ENCODE peak calls at places on chromosome 7, in five cellular contexts. D is HS-5, Z is NCI-H1417, F is AG08395, C is mammary epithelial cell. H is an unnamed sample.

GRCh38 chr7:33883566-33883965 is 21.8 kb upstream of the BMPER start:
- DNase-seq in D (no peak), Z (no peak), F (no peak), C (no peak), H (no peak)

GRCh38 chr7:128020161-128020560 is 11.1 kb downstream of the LRRC4 start:
- DNase-seq in D (no peak), Z (no peak), F (no peak), C (no peak), H (no peak)

GRCh38 chr7:818031-818699 is 14.1 kb upstream of the SUN1 start:
- DNase-seq in D (peak), Z (peak), F (peak), C (peak), H (no peak)

GRCh38 chr7:134470864-134471263 is 12.0 kb upstream of the AKR1B1 start:
- DNase-seq in D (no peak), Z (no peak), F (peak), C (peak), H (no peak)

GRCh38 chr7:107982918-107983389 is 20.0 kb downstream of the LAMB1 start:
- DNase-seq in D (no peak), Z (peak), F (peak), C (no peak), H (no peak)

GRCh38 chr7:148153611-148154010 is 437.0 kb upstream of the C7orf33 start:
- DNase-seq in D (no peak), Z (no peak), F (no peak), C (no peak), H (no peak)

GRCh38 chr7:12620371-12620770 is 49.9 kb downstream of the SCIN start:
- DNase-seq in D (no peak), Z (no peak), F (no peak), C (no peak), H (no peak)

GRCh38 chr7:106284516-106285050 is at the start of gene NAMPT:
- DNase-seq in D (no peak), Z (peak), F (no peak), C (peak), H (no peak)

GRCh38 chr7:67631496-67631895 is 634.9 kb downstream of the TYW1 start:
- DNase-seq in D (no peak), Z (no peak), F (no peak), C (no peak), H (no peak)

GRCh38 chr7:85021090-85021704 is 165.7 kb downstream of the SEMA3D start:
- DNase-seq in D (no peak), Z (peak), F (peak), C (no peak), H (no peak)

GRCh38 chr7:135291809-135292253 is 58.2 kb downstream of the STRA8 start:
- DNase-seq in D (peak), Z (peak), F (peak), C (peak), H (peak)

GRCh38 chr7:73988197-73988596 is 39.8 kb upstream of the ELN start:
- DNase-seq in D (no peak), Z (no peak), F (no peak), C (peak), H (no peak)

GRCh38 chr7:90239050-90239449 is 5.9 kb upstream of the CFAP69 start:
- DNase-seq in D (no peak), Z (no peak), F (no peak), C (no peak), H (no peak)

GRCh38 chr7:24732646-24733413 is 24.4 kb downstream of the GSDME start:
- DNase-seq in D (peak), Z (no peak), F (peak), C (peak), H (no peak)

GRCh38 chr7:134438946-134439345 is 20.0 kb downstream of the AKR1B1 start:
- DNase-seq in D (no peak), Z (no peak), F (no peak), C (no peak), H (no peak)

H was measured in AG04449.